ENCODE peak calls at places on chromosome 1, in five cellular contexts. One of them, this sample, is unnamed.

GRCh38 chr1:24464378-24464770 is 38.3 kb upstream of the RCAN3 start:
- DNase-seq in IMR-90: peak; percentile 37
- DNase-seq in Karpas-422: no peak
- DNase-seq in psoas muscle: no peak
- DNase-seq in pancreas: no peak
- DNase-seq in this sample: no peak

GRCh38 chr1:47682198-47682597 is 244.4 kb downstream of the FOXD2 start:
- DNase-seq in IMR-90: no peak
- DNase-seq in Karpas-422: no peak
- DNase-seq in psoas muscle: no peak
- DNase-seq in pancreas: no peak
- DNase-seq in this sample: no peak

GRCh38 chr1:180188103-180188506 is 33.4 kb downstream of the QSOX1 start:
- DNase-seq in IMR-90: peak; percentile 35
- DNase-seq in Karpas-422: peak; percentile 73
- DNase-seq in psoas muscle: peak; percentile 69
- DNase-seq in pancreas: no peak
- DNase-seq in this sample: no peak

GRCh38 chr1:54904476-54905048 is 17.6 kb upstream of the DHCR24 start:
- DNase-seq in IMR-90: peak; percentile 82
- DNase-seq in Karpas-422: no peak
- DNase-seq in psoas muscle: no peak
- DNase-seq in pancreas: no peak
- DNase-seq in this sample: no peak

GRCh38 chr1:20958430-20958829 is 171.3 kb upstream of the HP1BP3 start:
- DNase-seq in IMR-90: no peak
- DNase-seq in Karpas-422: no peak
- DNase-seq in psoas muscle: no peak
- DNase-seq in pancreas: no peak
- DNase-seq in this sample: no peak

GRCh38 chr1:21174638-21175323 is 1.9 kb downstream of the EIF4G3 start:
- DNase-seq in IMR-90: peak; percentile 80
- DNase-seq in Karpas-422: no peak
- DNase-seq in psoas muscle: no peak
- DNase-seq in pancreas: no peak
- DNase-seq in this sample: no peak

GRCh38 chr1:43570784-43571183 is 40.1 kb downstream of the PTPRF start:
- DNase-seq in IMR-90: no peak
- DNase-seq in Karpas-422: no peak
- DNase-seq in psoas muscle: no peak
- DNase-seq in pancreas: no peak
- DNase-seq in this sample: no peak

GRCh38 chr1:237098517-237098916 is 56.5 kb downstream of the RYR2 start:
- DNase-seq in IMR-90: no peak
- DNase-seq in Karpas-422: no peak
- DNase-seq in psoas muscle: no peak
- DNase-seq in pancreas: no peak
- DNase-seq in this sample: no peak

GRCh38 chr1:231663211-231663792 is 36.7 kb downstream of the DISC1 start:
- DNase-seq in IMR-90: peak; percentile 46
- DNase-seq in Karpas-422: no peak
- DNase-seq in psoas muscle: no peak
- DNase-seq in pancreas: no peak
- DNase-seq in this sample: no peak

GRCh38 chr1:12021616-12022015 is 2.3 kb downstream of the MIIP start:
- DNase-seq in IMR-90: no peak
- DNase-seq in Karpas-422: no peak
- DNase-seq in psoas muscle: no peak
- DNase-seq in pancreas: no peak
- DNase-seq in this sample: no peak

GRCh38 chr1:170668301-170668789 is 4.4 kb downstream of the PRRX1 start:
- DNase-seq in IMR-90: no peak
- DNase-seq in Karpas-422: no peak
- DNase-seq in psoas muscle: peak; percentile 82
- DNase-seq in pancreas: no peak
- DNase-seq in this sample: no peak

GRCh38 chr1:221276911-221277310 is 397.7 kb downstream of the HLX start:
- DNase-seq in IMR-90: no peak
- DNase-seq in Karpas-422: no peak
- DNase-seq in psoas muscle: no peak
- DNase-seq in pancreas: no peak
- DNase-seq in this sample: no peak

DNA sequence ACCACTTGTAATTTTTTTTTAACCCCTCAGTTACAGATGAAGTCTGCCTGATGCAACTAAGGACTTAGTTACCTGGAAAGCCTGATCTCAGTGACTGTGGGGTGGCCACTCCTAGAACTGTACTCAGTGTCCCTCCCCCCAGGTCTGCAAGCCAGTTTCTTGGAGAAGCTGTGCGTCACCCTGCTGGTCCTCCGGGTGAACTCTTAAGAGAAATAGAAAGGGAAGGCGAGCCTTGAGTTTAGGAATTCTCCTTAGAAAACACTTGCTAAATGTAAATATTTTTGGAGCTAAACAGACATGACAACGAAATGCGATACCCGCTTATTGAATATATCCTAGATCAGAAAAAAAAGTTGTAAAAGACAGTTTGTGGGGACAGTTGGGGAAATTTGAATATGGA is 730 bp downstream of the SLC16A4 start:
- DNase-seq in IMR-90: peak; percentile 89
- DNase-seq in Karpas-422: peak; percentile 61
- DNase-seq in psoas muscle: peak; percentile 58
- DNase-seq in pancreas: no peak
- DNase-seq in this sample: no peak
- H3K27ac ChIP-seq in IMR-90: peak overlapping the region; percentile 72
- H3K27ac ChIP-seq in Karpas-422: peak overlapping the region; percentile 99
- H3K27ac ChIP-seq in psoas muscle: peak overlapping the region; percentile 46
- H3K27ac ChIP-seq in pancreas: no peak overlapping the region
- H3K27ac ChIP-seq in this sample: no peak overlapping the region

GRCh38 chr1:153768316-153769126 is 6.7 kb upstream of the SLC27A3 start:
- DNase-seq in IMR-90: no peak
- DNase-seq in Karpas-422: no peak
- DNase-seq in psoas muscle: no peak
- DNase-seq in pancreas: peak; percentile 68
- DNase-seq in this sample: no peak
- H3K36me3 ChIP-seq in IMR-90: peaks cover 75% of the 10 kb centered on the region
- H3K36me3 ChIP-seq in Karpas-422: peaks cover 36% of the 10 kb centered on the region
- H3K36me3 ChIP-seq in psoas muscle: peaks cover 8% of the 10 kb centered on the region
- H3K36me3 ChIP-seq in pancreas: no peaks in the 10 kb centered on the region
- H3K36me3 ChIP-seq in this sample: peaks cover 16% of the 10 kb centered on the region

DNA sequence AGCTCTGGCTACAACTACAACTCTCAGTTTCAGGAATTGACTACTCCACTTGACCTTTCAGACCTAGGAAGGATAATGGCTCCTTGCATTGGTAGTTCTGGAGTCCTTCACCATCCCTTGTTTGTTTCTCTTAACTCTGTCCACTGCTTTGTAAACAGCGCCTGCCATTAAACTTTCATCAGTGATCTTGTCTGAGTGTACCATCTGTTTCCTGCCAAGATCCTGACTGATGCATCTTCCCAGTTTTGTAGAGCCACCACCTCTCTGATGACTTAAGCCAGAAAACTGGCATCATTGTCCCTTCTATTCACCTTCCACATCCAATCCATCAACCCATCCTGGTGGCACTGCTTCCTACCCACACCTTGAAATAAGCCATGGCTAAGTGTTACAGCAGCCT is 15.2 kb downstream of the MAP10 start:
- DNase-seq in IMR-90: no peak
- DNase-seq in Karpas-422: no peak
- DNase-seq in psoas muscle: no peak
- DNase-seq in pancreas: no peak
- DNase-seq in this sample: no peak
- H3K27ac ChIP-seq in IMR-90: no peak overlapping the region
- H3K27ac ChIP-seq in Karpas-422: no peak overlapping the region
- H3K27ac ChIP-seq in psoas muscle: no peak overlapping the region
- H3K27ac ChIP-seq in pancreas: no peak overlapping the region
- H3K27ac ChIP-seq in this sample: no peak overlapping the region

DNA sequence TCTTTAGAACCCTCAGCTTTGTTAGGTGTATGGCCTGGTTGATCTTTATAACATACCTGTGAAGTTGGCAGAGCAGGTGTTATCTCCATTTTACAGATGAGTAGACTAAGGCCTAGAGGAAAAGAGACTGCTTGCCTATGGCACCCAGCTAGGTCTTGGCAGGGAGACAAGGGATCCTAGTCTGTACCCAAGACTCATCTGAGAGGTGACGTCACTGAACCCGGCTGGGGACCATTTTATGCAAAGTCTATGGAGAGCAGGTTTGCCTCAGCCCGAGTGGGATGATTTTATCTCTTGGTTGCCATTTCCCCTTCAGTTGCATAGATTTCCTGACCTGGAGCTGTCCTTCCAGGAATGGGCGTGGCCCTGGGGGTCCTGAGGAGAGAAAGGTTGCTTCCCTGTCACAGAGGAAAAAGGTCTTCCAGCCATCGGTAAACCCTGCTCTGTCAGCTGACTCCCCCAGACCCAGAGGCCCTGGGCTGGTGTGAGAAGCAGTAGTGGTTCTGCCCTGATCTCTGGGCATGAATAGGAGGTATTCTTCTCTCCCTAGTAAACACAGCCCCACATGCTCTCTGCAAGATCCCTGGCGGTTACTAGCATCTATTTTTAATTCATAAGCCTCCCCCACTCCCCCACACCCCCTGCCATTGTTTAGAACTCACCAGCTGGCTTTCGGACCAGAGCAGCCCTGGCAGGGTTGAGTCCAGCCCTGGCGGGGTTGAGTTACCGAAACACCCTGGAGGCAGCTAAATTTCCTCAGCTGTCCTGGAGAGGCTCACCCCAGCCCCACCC is 19.6 kb downstream of the TMCC2 start:
- DNase-seq in IMR-90: peak; percentile 61
- DNase-seq in Karpas-422: peak; percentile 58
- DNase-seq in psoas muscle: peak; percentile 85
- DNase-seq in pancreas: no peak
- DNase-seq in this sample: no peak
- H3K36me3 ChIP-seq in IMR-90: no peaks in the 10 kb centered on the region
- H3K36me3 ChIP-seq in Karpas-422: no peaks in the 10 kb centered on the region
- H3K36me3 ChIP-seq in psoas muscle: no peaks in the 10 kb centered on the region
- H3K36me3 ChIP-seq in pancreas: no peaks in the 10 kb centered on the region
- H3K36me3 ChIP-seq in this sample: no peaks in the 10 kb centered on the region

GRCh38 chr1:61035880-61036279 is 46.5 kb upstream of the NFIA start:
- DNase-seq in IMR-90: no peak
- DNase-seq in Karpas-422: no peak
- DNase-seq in psoas muscle: no peak
- DNase-seq in pancreas: no peak
- DNase-seq in this sample: no peak
- H3K27ac ChIP-seq in IMR-90: no peak overlapping the region
- H3K27ac ChIP-seq in Karpas-422: no peak overlapping the region
- H3K27ac ChIP-seq in psoas muscle: no peak overlapping the region
- H3K27ac ChIP-seq in pancreas: no peak overlapping the region
- H3K27ac ChIP-seq in this sample: no peak overlapping the region

DNA sequence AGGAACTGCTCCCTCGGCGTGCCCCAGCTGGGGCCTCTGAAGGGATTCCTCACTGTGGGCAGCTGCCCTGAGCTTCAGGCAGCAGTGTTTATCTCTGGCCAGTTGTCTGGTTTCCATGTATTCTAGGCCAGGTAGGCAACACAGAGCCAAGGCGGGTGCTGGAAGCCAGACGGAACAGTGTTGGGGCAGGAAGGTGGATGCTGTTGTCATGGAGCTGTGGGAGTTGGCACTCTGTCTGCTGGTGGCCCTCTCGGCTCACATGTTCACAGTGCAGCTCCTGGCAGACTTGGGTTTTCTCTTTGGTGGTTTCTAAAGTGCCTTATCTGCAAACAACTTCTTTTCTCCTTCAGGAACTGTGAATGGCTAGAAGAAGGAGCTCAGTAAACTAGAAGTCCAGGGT is 19.0 kb downstream of the NECAP2 start:
- DNase-seq in IMR-90: no peak
- DNase-seq in Karpas-422: no peak
- DNase-seq in psoas muscle: no peak
- DNase-seq in pancreas: no peak
- DNase-seq in this sample: no peak
- H3K36me3 ChIP-seq in IMR-90: peaks cover 58% of the 10 kb centered on the region
- H3K36me3 ChIP-seq in Karpas-422: peaks cover 6% of the 10 kb centered on the region
- H3K36me3 ChIP-seq in psoas muscle: no peaks in the 10 kb centered on the region
- H3K36me3 ChIP-seq in pancreas: peaks cover 18% of the 10 kb centered on the region
- H3K36me3 ChIP-seq in this sample: peaks cover 43% of the 10 kb centered on the region

DNA sequence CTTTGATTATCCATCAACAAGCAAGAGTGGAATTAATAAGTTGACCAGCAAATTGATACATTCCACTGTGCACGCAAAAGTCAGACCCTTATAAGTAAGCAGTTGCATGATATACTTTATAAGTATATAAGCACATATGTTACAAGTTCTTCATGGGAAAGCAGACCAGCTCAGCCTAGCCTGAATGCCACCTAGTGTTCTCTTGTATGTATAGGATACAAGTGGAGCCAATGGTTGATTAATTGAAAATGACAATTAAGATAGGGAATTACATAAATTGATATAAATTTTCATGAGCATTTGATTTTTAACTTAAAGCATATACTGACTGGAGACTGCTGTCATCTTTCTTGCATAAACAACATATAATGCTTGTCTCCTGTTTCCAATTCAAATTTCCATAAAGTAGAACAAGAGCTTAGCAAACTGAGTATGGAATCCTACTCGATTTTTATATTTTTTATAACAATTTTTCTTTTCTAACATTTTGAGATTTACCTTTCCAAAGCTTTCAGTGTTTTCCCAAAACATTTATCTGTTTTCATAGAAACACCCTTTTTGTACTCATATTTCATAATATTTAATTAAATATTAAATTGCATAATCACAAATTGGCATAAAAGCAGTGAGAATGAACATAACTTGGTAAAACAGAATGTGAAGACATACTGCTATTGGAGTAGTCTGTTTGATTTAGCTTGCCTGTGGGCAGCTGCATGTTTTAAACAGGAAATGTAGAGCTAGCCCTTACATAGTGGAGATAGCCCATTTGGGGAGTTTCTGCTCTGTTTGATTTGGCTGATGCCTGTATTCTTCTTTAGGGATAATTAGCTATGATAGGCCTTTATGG is 62.8 kb downstream of the MAGI3 start:
- DNase-seq in IMR-90: peak; percentile 66
- DNase-seq in Karpas-422: peak; percentile 70
- DNase-seq in psoas muscle: no peak
- DNase-seq in pancreas: no peak
- DNase-seq in this sample: peak; percentile 6
- H3K27ac ChIP-seq in IMR-90: no peak overlapping the region
- H3K27ac ChIP-seq in Karpas-422: no peak overlapping the region
- H3K27ac ChIP-seq in psoas muscle: no peak overlapping the region
- H3K27ac ChIP-seq in pancreas: no peak overlapping the region
- H3K27ac ChIP-seq in this sample: no peak overlapping the region

GRCh38 chr1:224432141-224432540 is 2.5 kb downstream of the WDR26 start:
- DNase-seq in IMR-90: no peak
- DNase-seq in Karpas-422: peak; percentile 43
- DNase-seq in psoas muscle: no peak
- DNase-seq in pancreas: no peak
- DNase-seq in this sample: no peak
- H3K36me3 ChIP-seq in IMR-90: peaks cover 5% of the 10 kb centered on the region
- H3K36me3 ChIP-seq in Karpas-422: peaks cover 26% of the 10 kb centered on the region
- H3K36me3 ChIP-seq in psoas muscle: no peaks in the 10 kb centered on the region
- H3K36me3 ChIP-seq in pancreas: no peaks in the 10 kb centered on the region
- H3K36me3 ChIP-seq in this sample: no peaks in the 10 kb centered on the region

This sample was measured in CD8-positive, alpha-beta T cell.